ENCODE peak calls at places on chromosomes 16 and 17, in five cellular contexts. F is RWPE2, P is progenitor cell of endocrine pancreas, Y is dermis blood vessel endothelial cell, A is EL. J is an unnamed sample.

GRCh38 chr17:40818733-40819527 is 3.5 kb downstream of the KRT10 start:
- DNase-seq in F (peak), P (peak), Y (peak), A (peak), J (peak)

GRCh38 chr17:67585077-67585602 is 132.6 kb upstream of the NOL11 start:
- DNase-seq in F (peak), P (no peak), Y (no peak), A (no peak), J (no peak)

GRCh38 chr16:57422026-57422944 is 17.7 kb downstream of the CCL17 start:
- DNase-seq in F (no peak), P (no peak), Y (peak), A (peak), J (peak)

GRCh38 chr16:9048302-9048700 is 43.1 kb upstream of the HAPSTR1 start:
- DNase-seq in F (no peak), P (no peak), Y (no peak), A (peak), J (peak)

GRCh38 chr17:52297230-52298010 is 138.9 kb upstream of the CA10 start:
- DNase-seq in F (no peak), P (no peak), Y (no peak), A (no peak), J (no peak)

GRCh38 chr16:66085651-66086050 is 280.8 kb upstream of the CDH5 start:
- DNase-seq in F (no peak), P (no peak), Y (no peak), A (no peak), J (no peak)

GRCh38 chr16:14641877-14642276 is 9.1 kb downstream of the BFAR start:
- DNase-seq in F (no peak), P (no peak), Y (no peak), A (no peak), J (no peak)

GRCh38 chr16:2154533-2155090 is 970 bp upstream of the TRAF7 start:
- DNase-seq in F (no peak), P (no peak), Y (peak), A (no peak), J (no peak)

GRCh38 chr17:58932956-58933355 is 173.7 kb downstream of the TRIM37 start:
- DNase-seq in F (no peak), P (no peak), Y (no peak), A (no peak), J (no peak)

GRCh38 chr16:1218061-1218929 is 6.8 kb downstream of the TPSG1 start:
- DNase-seq in F (no peak), P (no peak), Y (no peak), A (no peak), J (no peak)

GRCh38 chr17:80212109-80212508 is 8.0 kb downstream of the SGSH start:
- DNase-seq in F (no peak), P (no peak), Y (no peak), A (no peak), J (no peak)

GRCh38 chr16:31111881-31112466 is 3.8 kb downstream of the BCKDK start:
- DNase-seq in F (peak), P (no peak), Y (no peak), A (no peak), J (no peak)

GRCh38 chr16:74107795-74108610 is 188.6 kb upstream of the PSMD7 start:
- DNase-seq in F (no peak), P (peak), Y (peak), A (peak), J (no peak)

GRCh38 chr16:30948087-30948955 is 547 bp upstream of the ORAI3 start:
- DNase-seq in F (peak), P (peak), Y (peak), A (peak), J (peak)

GRCh38 chr16:89050119-89050867 is 43.4 kb upstream of the ACSF3 start:
- DNase-seq in F (peak), P (no peak), Y (no peak), A (no peak), J (no peak)

GRCh38 chr17:55301521-55302406 is 37.0 kb downstream of the HLF start:
- DNase-seq in F (no peak), P (no peak), Y (no peak), A (no peak), J (no peak)

GRCh38 chr16:86256995-86257394 is 253.3 kb upstream of the FOXF1 start:
- DNase-seq in F (no peak), P (no peak), Y (no peak), A (no peak), J (no peak)

GRCh38 chr17:50817838-50818237 is 17.5 kb upstream of the WFIKKN2 start:
- DNase-seq in F (no peak), P (no peak), Y (no peak), A (peak), J (no peak)

GRCh38 chr16:2149630-2150417 is 1.4 kb downstream of the RAB26 start:
- DNase-seq in F (peak), P (no peak), Y (no peak), A (peak), J (peak)

GRCh38 chr17:2390199-2390880 is 10.5 kb downstream of the MNT start:
- DNase-seq in F (no peak), P (no peak), Y (no peak), A (no peak), J (no peak)

GRCh38 chr16:86540894-86541293 is 14.1 kb downstream of the MTHFSD start:
- DNase-seq in F (no peak), P (no peak), Y (no peak), A (no peak), J (no peak)

GRCh38 chr17:50558955-50559614 is 1.4 kb upstream of the CACNA1G start:
- DNase-seq in F (no peak), P (no peak), Y (no peak), A (no peak), J (no peak)

GRCh38 chr17:376936-377863 is 24.6 kb upstream of the RPH3AL start:
- DNase-seq in F (peak), P (no peak), Y (peak), A (no peak), J (peak)

GRCh38 chr16:85454171-85454883 is 158.8 kb upstream of the GSE1 start:
- DNase-seq in F (no peak), P (no peak), Y (no peak), A (no peak), J (no peak)

GRCh38 chr16:53744449-53744848 is 40.5 kb downstream of the FTO start:
- DNase-seq in F (no peak), P (no peak), Y (peak), A (no peak), J (no peak)

GRCh38 chr16:73887895-73888294 is 408.7 kb upstream of the PSMD7 start:
- DNase-seq in F (no peak), P (no peak), Y (no peak), A (no peak), J (no peak)

GRCh38 chr17:11853321-11854151 is 143.7 kb downstream of the ZNF18 start:
- DNase-seq in F (no peak), P (no peak), Y (no peak), A (no peak), J (no peak)

GRCh38 chr17:83008526-83008925 is 70.9 kb upstream of the METRNL start:
- DNase-seq in F (no peak), P (no peak), Y (no peak), A (no peak), J (no peak)

GRCh38 chr16:72612271-72612670 is 435.7 kb downstream of the ZFHX3 start:
- DNase-seq in F (no peak), P (no peak), Y (no peak), A (no peak), J (peak)

J was measured in LHCN-M2.